ENCODE peak calls at places on chromosomes 6 and 20, in six cellular contexts. Q is H1, J is IMR-90, P is mesenchymal stem cell, S is mesendoderm, F is neuronal stem cell. A is an unnamed sample. For H3K4me1, the result is how much of the 10 kb centered on the place peaks cover.

GRCh38 chr6:16909599-16910360 is 148.5 kb upstream of the ATXN1 start:
- DNase-seq in P (peak), S (no peak), J (peak), Q (no peak), F (no peak), A (no peak)

GRCh38 chr6:35014786-35015185 is 125.7 kb downstream of the ANKS1A start:
- DNase-seq in F (no peak), P (peak), Q (no peak), J (peak), S (peak), A (no peak)

GRCh38 chr6:139152892-139153271 is 18.0 kb downstream of the HECA start:
- DNase-seq in S (no peak), P (peak), F (no peak), Q (no peak), J (peak), A (no peak)

GRCh38 chr20:50312682-50313187 is 122.1 kb downstream of the CEBPB start:
- DNase-seq in S (no peak), F (no peak), J (peak), P (peak), Q (no peak), A (no peak)

GRCh38 chr6:107973594-107973993 is 15.6 kb upstream of the SEC63 start:
- DNase-seq in Q (no peak), F (no peak), P (no peak), S (no peak), J (no peak), A (no peak)

GRCh38 chr20:50224553-50225255 is 34.1 kb downstream of the CEBPB start:
- DNase-seq in J (peak), P (peak), S (peak), Q (no peak), F (no peak), A (no peak)

GRCh38 chr6:124947821-124948451 is 14.3 kb upstream of the RNF217 start:
- DNase-seq in J (peak), P (no peak), S (no peak), Q (no peak), F (no peak), A (no peak)

GRCh38 chr6:144415014-144415413 is 129.9 kb downstream of the UTRN start:
- DNase-seq in F (no peak), J (peak), S (no peak), Q (no peak), P (peak), A (no peak)

GRCh38 chr20:7858851-7859250 is 81.4 kb downstream of the HAO1 start:
- DNase-seq in J (no peak), Q (no peak), S (no peak), F (no peak), P (peak), A (no peak)

GRCh38 chr6:15987569-15987968 is 141.3 kb upstream of the MYLIP start:
- DNase-seq in J (peak), Q (no peak), P (peak), F (no peak), S (peak), A (peak)

GRCh38 chr6:112343375-112343774 is 3.8 kb upstream of the RFPL4B start:
- DNase-seq in Q (no peak), F (no peak), P (no peak), S (no peak), J (no peak), A (no peak)

GRCh38 chr20:46724343-46724959 is 15.0 kb downstream of the SLC2A10 start:
- DNase-seq in Q (no peak), P (no peak), J (no peak), S (no peak), F (no peak), A (no peak)

GRCh38 chr20:46720776-46721425 is 11.5 kb downstream of the SLC2A10 start:
- DNase-seq in S (no peak), Q (no peak), P (peak), F (no peak), J (peak), A (no peak)

GRCh38 chr20:46721476-46721875 is 12.0 kb downstream of the SLC2A10 start:
- DNase-seq in S (no peak), P (no peak), J (no peak), Q (no peak), F (no peak), A (no peak)

GRCh38 chr20:46722450-46722849 is 13.0 kb downstream of the SLC2A10 start:
- DNase-seq in P (no peak), S (no peak), F (no peak), Q (no peak), J (no peak), A (no peak)

GRCh38 chr20:46723039-46723438 is 13.6 kb downstream of the SLC2A10 start:
- DNase-seq in S (no peak), F (no peak), Q (no peak), P (no peak), J (no peak), A (no peak)
- H2BK15ac ChIP-seq in S (no peak), F (no peak), Q (no peak), P (no peak), J (no peak), A (no peak)

DNA sequence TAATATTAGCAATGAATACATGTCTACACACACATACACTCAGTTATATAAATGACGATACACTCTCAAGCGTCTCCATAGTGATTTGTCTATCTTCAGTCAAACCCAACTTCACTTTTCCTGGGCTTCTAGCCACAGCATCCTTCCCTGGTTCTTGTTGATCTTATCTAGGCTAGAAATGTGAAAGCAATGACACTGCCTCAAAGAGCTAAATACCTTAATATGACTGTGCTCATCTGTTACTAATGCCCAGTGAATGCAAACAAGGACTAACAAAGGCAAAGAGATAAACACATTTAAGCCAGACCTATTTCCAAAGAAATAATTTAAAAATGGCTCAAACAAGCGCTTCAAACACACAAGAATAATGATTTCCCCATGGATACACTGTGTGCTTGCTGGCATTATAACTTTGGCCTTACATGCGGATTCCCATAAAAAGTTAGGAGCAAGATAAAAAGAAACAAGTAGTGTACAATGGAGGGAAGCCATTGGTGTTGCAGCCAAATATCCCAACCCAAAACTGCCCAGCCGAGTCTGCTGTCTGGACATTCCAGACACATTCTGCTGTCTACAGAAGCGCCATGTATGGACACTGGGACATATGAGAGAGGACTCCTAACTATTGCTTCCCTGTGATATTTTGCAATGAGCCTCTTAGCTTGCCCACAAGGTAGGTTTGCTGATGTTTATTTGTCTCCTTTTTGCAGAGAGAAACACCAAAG is 19.5 kb upstream of the DAAM2 start:
- DNase-seq in F (no peak), J (peak), P (peak), S (no peak), Q (no peak), A (no peak)
- H3K4me1 ChIP-seq in F (under half), J (under half), P (under half), S (under half), Q (under half), A (under half)

GRCh38 chr20:19962958-19963357 is 54.2 kb upstream of the NAA20 start:
- DNase-seq in F (no peak), Q (no peak), P (no peak), S (no peak), J (no peak), A (no peak)

GRCh38 chr20:19958923-19959322 is 58.2 kb upstream of the NAA20 start:
- DNase-seq in F (no peak), Q (no peak), J (no peak), S (no peak), P (no peak), A (no peak)

GRCh38 chr20:19960745-19961144 is 56.4 kb upstream of the NAA20 start:
- DNase-seq in S (no peak), Q (no peak), P (no peak), J (no peak), F (no peak), A (no peak)

GRCh38 chr20:19958243-19958642 is 58.9 kb upstream of the NAA20 start:
- DNase-seq in F (no peak), S (no peak), P (no peak), J (no peak), Q (no peak), A (no peak)

DNA sequence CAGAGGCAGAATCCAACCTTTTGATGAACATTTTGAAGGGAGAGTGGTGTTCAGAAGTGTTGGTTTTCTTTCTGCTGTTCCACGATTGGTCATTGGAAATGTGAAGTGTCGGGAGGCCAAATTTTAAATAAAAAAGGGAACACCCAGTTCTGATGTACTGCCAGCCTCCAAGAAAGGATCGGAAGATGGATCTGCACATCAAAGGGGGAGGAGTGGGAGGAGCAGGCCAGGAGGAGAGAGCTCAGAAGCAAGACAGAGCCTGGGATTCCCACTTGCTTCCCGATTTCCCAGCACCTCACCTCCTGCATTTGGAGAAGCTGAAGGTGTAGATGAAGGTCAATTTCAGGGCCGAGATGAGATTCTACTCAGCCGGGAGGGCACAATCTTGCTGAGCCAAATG is 55.9 kb upstream of the NAA20 start:
- DNase-seq in F (no peak), S (no peak), P (no peak), J (no peak), Q (no peak), A (no peak)
- H3K4me2 ChIP-seq in F (no peak), S (no peak), P (no peak), J (no peak), Q (no peak), A (no peak)

GRCh38 chr6:71551798-71552197 is 263.2 kb downstream of the OGFRL1 start:
- DNase-seq in Q (no peak), F (no peak), P (no peak), S (no peak), J (no peak), A (no peak)
- H2BK15ac ChIP-seq in Q (no peak), F (no peak), P (no peak), S (no peak), J (no peak), A (no peak)

GRCh38 chr6:52509281-52510212 is 67.3 kb downstream of the TRAM2 start:
- DNase-seq in S (no peak), J (no peak), Q (no peak), F (no peak), P (no peak), A (no peak)
- H3K4me1 ChIP-seq in S (under half), J (under half), Q (under half), F (under half), P (under half), A (under half)

GRCh38 chr6:44077201-44077946 is 49.9 kb downstream of the MRPL14 start:
- DNase-seq in P (no peak), Q (no peak), F (no peak), J (no peak), S (no peak), A (no peak)

GRCh38 chr6:44076366-44077200 is 50.7 kb downstream of the MRPL14 start:
- DNase-seq in Q (no peak), S (no peak), F (no peak), J (no peak), P (peak), A (no peak)

GRCh38 chr6:44075137-44076015 is 51.9 kb downstream of the MRPL14 start:
- DNase-seq in J (no peak), P (no peak), F (no peak), S (no peak), Q (no peak), A (no peak)

GRCh38 chr6:44074383-44075136 is 52.7 kb downstream of the MRPL14 start:
- DNase-seq in S (peak), J (peak), F (peak), P (peak), Q (no peak), A (peak)

DNA sequence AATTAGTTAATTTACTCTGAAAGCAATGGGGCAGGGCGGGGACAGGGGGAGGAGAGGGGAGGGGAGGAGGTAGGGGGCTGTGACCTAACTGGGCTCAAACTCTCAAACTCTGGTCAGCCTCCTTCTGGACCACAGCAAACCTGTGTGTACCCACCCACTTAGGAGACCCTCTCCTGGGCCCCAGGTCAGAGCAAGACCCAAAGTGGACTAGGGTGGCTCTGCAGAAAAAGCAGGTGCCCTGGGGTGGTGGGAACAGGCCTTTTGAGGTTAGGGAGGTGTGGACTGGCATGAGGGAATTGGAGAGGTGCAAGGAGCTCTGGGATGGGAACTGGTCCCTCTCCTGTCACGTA is 51.3 kb downstream of the MRPL14 start:
- DNase-seq in J (no peak), F (no peak), S (no peak), Q (no peak), P (no peak), A (no peak)
- H3K4me2 ChIP-seq in J (no peak), F (no peak), S (no peak), Q (peak), P (no peak), A (no peak)

GRCh38 chr6:5050009-5050408 is 35.1 kb upstream of the PPP1R3G start:
- DNase-seq in F (no peak), P (no peak), J (no peak), S (no peak), Q (no peak), A (no peak)

GRCh38 chr6:5042436-5042835 is 38.6 kb upstream of the RPP40 start:
- DNase-seq in F (no peak), J (no peak), S (no peak), Q (no peak), P (no peak), A (no peak)

GRCh38 chr6:5041955-5042354 is 38.1 kb upstream of the RPP40 start:
- DNase-seq in F (no peak), P (no peak), S (no peak), Q (no peak), J (no peak), A (no peak)

GRCh38 chr6:5044866-5045265 is 40.3 kb upstream of the PPP1R3G start:
- DNase-seq in F (no peak), P (no peak), S (no peak), Q (no peak), J (no peak), A (no peak)

DNA sequence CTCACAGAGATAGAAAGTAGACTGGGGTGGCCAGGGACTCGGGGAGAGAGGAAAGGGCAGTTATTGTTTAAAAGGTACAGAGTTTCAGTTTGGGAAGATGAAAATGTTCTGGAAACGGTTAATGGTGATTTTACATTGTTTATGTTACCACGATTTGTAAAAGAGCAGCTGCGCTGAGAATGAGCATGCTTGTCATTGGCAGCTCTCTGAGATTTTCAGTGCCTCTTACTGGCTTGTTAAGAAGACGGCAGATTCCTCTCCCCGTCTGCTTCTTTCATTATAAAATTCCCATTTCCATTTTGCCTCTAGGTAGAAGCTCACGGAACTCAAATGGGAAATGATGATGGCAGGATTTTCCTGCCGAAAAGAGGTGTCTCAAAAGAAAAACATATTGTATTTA is 39.7 kb upstream of the PPP1R3G start:
- DNase-seq in P (no peak), Q (no peak), S (no peak), F (no peak), J (peak), A (no peak)
- H2BK15ac ChIP-seq in P (no peak), Q (no peak), S (no peak), F (no peak), J (no peak), A (no peak)

A was measured in H9.